ENCODE peak calls at places on chromosomes 3 and 15, in four cellular contexts. F is neuronal stem cell, V is mesenchymal stem cell, I is IMR-90. L is an unnamed sample.

GRCh38 chr3:31369637-31370036 is 163.1 kb upstream of the STT3B start:
- DNase-seq in F (no peak), V (peak), I (peak), L (no peak)

GRCh38 chr15:90664650-90665287 is 52.4 kb upstream of the BLM start:
- DNase-seq in F (no peak), V (no peak), I (peak), L (no peak)

GRCh38 chr15:73593278-73594074 is 39.7 kb downstream of the NPTN start:
- DNase-seq in F (no peak), V (peak), I (peak), L (no peak)

GRCh38 chr3:128438488-128439072 is 28.1 kb downstream of the DNAJB8 start:
- DNase-seq in F (no peak), V (no peak), I (no peak), L (no peak)

GRCh38 chr15:31365655-31366127 is 39.1 kb downstream of the KLF13 start:
- DNase-seq in F (peak), V (peak), I (peak), L (peak)

GRCh38 chr3:122572940-122573412 is 4.5 kb upstream of the PARP15 start:
- DNase-seq in F (no peak), V (peak), I (peak), L (peak)

GRCh38 chr3:171162986-171163723 is 136.6 kb upstream of the SLC2A2 start:
- DNase-seq in F (no peak), V (no peak), I (no peak), L (peak)

GRCh38 chr3:101936419-101937331 is 87.4 kb downstream of the NFKBIZ start:
- DNase-seq in F (no peak), V (peak), I (peak), L (no peak)

GRCh38 chr15:56772868-56773639 is 39.7 kb upstream of the ZNF280D start:
- DNase-seq in F (no peak), V (peak), I (peak), L (peak)

GRCh38 chr3:69774029-69774428 is 34.8 kb downstream of the MITF start:
- DNase-seq in F (no peak), V (no peak), I (no peak), L (no peak)

GRCh38 chr3:136559896-136560295 is 192.3 kb downstream of the STAG1 start:
- DNase-seq in F (no peak), V (no peak), I (no peak), L (peak)

GRCh38 chr3:156676467-156677119 is 2.2 kb downstream of the TIPARP start:
- DNase-seq in F (no peak), V (peak), I (peak), L (no peak)

GRCh38 chr15:74962219-74962618 is 5.6 kb upstream of the RPP25 start:
- DNase-seq in F (no peak), V (no peak), I (no peak), L (no peak)

GRCh38 chr3:195597848-195598247 is 14.1 kb upstream of the APOD start:
- DNase-seq in F (no peak), V (no peak), I (no peak), L (no peak)

GRCh38 chr15:25238126-25238525 is 200.7 kb downstream of the UBE3A start:
- DNase-seq in F (no peak), V (no peak), I (no peak), L (no peak)

GRCh38 chr3:188188911-188189310 is 35.0 kb downstream of the LPP start:
- DNase-seq in F (no peak), V (no peak), I (no peak), L (no peak)

GRCh38 chr15:69760890-69761568 is 308.4 kb downstream of the RPLP1 start:
- DNase-seq in F (no peak), V (peak), I (peak), L (no peak)

GRCh38 chr3:114706591-114707224 is 412.9 kb downstream of the TIGIT start:
- DNase-seq in F (no peak), V (peak), I (peak), L (peak)

GRCh38 chr15:69206079-69206478 is 45.6 kb downstream of the GLCE start:
- DNase-seq in F (no peak), V (no peak), I (no peak), L (no peak)

GRCh38 chr3:105598047-105598796 is 231.5 kb downstream of the ALCAM start:
- DNase-seq in F (no peak), V (peak), I (peak), L (peak)

GRCh38 chr15:57545995-57546394 is 45.7 kb upstream of the MYZAP start:
- DNase-seq in F (no peak), V (no peak), I (no peak), L (peak)

GRCh38 chr3:30777426-30777825 is 117.0 kb downstream of the GADL1 start:
- DNase-seq in F (no peak), V (no peak), I (no peak), L (no peak)

GRCh38 chr15:51499379-51499976 is 123.1 kb downstream of the DMXL2 start:
- DNase-seq in F (no peak), V (peak), I (peak), L (peak)

GRCh38 chr3:41640076-41640475 is 321.8 kb downstream of the ULK4 start:
- DNase-seq in F (no peak), V (no peak), I (peak), L (no peak)

GRCh38 chr3:118587037-118587741 is 447.5 kb downstream of the IGSF11 start:
- DNase-seq in F (no peak), V (no peak), I (no peak), L (no peak)

GRCh38 chr3:194577985-194578905 is 55.0 kb downstream of the TMEM44 start:
- DNase-seq in F (no peak), V (peak), I (peak), L (peak)

GRCh38 chr3:53252105-53252946 is 3.5 kb downstream of the TKT start:
- DNase-seq in F (no peak), V (peak), I (no peak), L (peak)

GRCh38 chr3:79421273-79421672 is 346.5 kb downstream of the ROBO1 start:
- DNase-seq in F (no peak), V (peak), I (no peak), L (no peak)

GRCh38 chr15:76333309-76333708 is 3.3 kb upstream of the ISL2 start:
- DNase-seq in F (no peak), V (no peak), I (no peak), L (no peak)

GRCh38 chr3:43691120-43692002 is 623 bp downstream of the ABHD5 start:
- DNase-seq in F (peak), V (peak), I (peak), L (peak)

GRCh38 chr3:10397879-10398278 is 77.0 kb upstream of the SEC13 start:
- DNase-seq in F (no peak), V (no peak), I (no peak), L (no peak)

GRCh38 chr15:29612701-29613100 is 209.6 kb downstream of the TJP1 start:
- DNase-seq in F (no peak), V (peak), I (peak), L (peak)

DNA sequence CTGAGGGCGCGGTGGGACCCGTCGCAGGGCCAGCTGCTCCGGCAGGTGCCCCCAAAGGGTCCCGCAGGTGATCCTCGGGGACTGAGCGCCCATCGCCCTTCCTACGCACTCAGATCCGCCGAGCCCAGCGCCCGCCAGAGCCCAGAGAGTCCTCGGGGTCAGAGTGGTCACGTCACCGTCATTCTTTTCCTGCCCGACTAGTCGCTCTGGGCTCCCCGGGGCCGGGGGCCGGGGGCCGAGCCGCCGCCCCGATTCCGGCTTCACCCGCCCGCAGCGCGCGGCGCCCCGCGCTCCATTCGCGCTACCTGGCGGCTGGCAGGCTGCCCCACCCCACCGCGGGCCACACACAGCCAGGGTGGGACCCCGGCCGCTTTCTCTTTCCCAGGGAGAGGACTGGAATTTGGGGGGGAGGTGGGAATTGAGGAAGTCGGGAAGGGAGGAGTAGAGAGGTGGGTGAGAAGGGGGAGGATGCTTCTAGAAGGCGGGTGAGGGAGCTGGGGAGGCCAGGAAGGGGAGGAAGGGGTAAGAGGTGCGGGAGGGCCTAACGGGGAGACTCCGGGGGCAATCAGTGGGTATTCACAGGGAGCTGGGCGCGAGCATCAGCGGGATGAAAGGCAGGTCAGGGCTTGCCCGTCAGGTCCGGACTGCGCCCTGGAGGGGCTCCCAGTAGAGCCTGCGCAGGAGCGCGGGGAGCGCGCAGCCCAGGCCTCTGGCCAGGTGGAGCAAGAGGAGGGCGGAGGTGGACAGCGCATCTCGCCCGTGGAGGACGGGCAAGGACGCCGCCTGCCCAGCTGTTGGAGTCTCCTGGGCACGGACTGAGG is 36.0 kb upstream of the EPHB3 start:
- DNase-seq in F (peak), V (peak), I (no peak), L (peak)
- H3K4ac ChIP-seq in F (no peak), V (no peak), I (no peak), L (peak)

DNA sequence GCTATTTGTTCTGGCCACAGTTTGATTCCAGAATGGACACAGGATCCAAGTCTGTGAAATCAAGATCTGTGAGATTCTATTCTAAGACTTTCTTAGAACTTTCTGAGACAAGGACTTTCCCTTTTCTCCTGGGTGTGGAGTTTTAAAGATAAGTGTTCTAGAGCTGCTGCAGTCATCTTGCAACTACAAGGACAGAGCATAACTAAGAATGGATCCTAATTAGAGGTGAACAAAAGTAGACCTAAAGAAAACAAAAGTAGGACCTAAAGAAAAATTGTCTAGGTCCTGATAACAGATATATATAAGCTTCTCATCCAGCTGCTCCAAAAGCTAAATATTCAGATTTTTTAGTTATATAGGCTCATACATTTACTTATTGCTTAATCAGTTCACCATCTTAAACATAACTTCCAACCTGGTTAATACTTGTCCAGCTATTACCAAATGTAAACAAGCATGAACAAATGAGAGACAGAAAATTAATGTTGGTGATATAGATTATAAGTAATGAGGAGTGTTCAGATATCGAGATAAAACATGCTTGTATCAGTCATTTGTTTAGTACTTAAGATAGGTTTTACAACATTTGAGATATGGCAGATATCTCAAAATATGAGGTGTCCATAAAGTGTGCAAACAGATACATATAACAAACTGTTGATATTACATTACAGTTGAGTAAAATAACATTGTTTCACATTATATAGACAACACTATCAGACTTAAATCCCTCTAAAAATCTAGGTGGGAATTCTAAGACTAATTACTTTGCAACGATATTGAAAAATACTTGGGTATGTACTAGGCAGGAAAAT is 75.1 kb downstream of the CD200 start:
- DNase-seq in F (no peak), V (no peak), I (no peak), L (no peak)
- H3K4ac ChIP-seq in F (no peak), V (no peak), I (no peak), L (no peak)

GRCh38 chr3:68631810-68632545 is 300.4 kb downstream of the TAFA4 start:
- DNase-seq in F (peak), V (no peak), I (no peak), L (peak)
- H3K4ac ChIP-seq in F (no peak), V (no peak), I (no peak), L (no peak)

GRCh38 chr15:66802087-66803001 is 100.3 kb downstream of the SMAD6 start:
- DNase-seq in F (no peak), V (peak), I (peak), L (no peak)
- H3K4ac ChIP-seq in F (no peak), V (peak), I (peak), L (no peak)

GRCh38 chr3:46162975-46163550 is 45.0 kb downstream of the CCR1 start:
- DNase-seq in F (no peak), V (peak), I (no peak), L (peak)
- H3K4ac ChIP-seq in F (no peak), V (peak), I (no peak), L (peak)

GRCh38 chr3:4977001-4977888 is 2.0 kb upstream of the BHLHE40 start:
- DNase-seq in F (no peak), V (peak), I (peak), L (peak)
- H3K4ac ChIP-seq in F (no peak), V (peak), I (peak), L (peak)

GRCh38 chr3:46976326-46977190 is at the start of gene CCDC12:
- DNase-seq in F (peak), V (peak), I (peak), L (peak)
- H3K4ac ChIP-seq in F (no peak), V (peak), I (peak), L (peak)

DNA sequence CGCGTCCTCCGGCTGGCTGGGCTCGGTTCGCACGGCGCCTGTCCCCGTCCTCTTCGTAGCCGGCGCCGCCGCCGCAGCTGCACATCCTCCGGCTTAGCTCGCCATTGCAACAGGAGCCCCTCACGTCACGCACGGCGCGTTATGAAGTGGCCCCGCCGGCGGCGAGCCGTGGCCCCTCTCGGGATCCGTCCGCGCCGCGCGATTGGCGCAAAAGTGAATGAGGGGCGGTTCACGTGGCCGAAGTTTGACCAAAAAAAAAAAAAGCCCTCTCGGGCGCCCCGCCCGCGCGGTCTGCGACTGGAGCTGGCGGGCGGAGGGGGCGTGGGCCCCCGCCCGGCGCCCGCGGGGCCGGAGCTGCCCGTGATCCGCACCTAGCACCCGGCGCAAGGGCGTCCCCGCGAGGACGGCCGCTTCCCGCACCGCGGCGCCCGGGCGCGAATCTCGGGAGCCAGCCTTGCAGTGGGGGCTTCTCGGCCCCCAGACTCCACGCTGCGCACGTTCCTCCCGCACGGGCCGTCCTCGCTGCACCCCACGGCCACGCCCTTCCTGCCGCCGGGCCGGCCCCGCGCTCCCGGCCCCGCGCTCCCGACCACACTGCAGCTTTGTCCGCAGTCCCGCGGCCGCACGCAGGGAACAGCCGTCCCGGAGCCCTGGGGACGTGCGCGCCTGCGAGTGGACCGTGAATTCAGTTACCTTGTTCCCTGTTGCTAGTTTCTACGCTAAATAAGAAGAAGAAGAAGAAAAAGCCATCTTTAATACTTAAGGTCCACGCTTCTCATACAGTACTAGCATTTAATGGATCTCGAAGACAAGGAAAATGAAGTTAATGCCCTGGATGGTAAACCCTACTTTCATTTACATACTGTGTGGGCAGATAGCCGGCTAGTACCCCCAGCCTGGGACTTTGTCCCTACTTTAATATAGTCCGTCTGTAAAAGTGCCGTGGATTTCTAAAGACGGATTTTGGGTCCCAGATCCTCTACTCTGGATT is at the start of gene CHSY1:
- DNase-seq in F (peak), V (peak), I (peak), L (peak)
- H3K4ac ChIP-seq in F (no peak), V (peak), I (peak), L (peak)

GRCh38 chr3:15326037-15326436 is 6.3 kb downstream of the SH3BP5 start:
- DNase-seq in F (no peak), V (no peak), I (no peak), L (no peak)
- H3K4ac ChIP-seq in F (no peak), V (no peak), I (no peak), L (no peak)

DNA sequence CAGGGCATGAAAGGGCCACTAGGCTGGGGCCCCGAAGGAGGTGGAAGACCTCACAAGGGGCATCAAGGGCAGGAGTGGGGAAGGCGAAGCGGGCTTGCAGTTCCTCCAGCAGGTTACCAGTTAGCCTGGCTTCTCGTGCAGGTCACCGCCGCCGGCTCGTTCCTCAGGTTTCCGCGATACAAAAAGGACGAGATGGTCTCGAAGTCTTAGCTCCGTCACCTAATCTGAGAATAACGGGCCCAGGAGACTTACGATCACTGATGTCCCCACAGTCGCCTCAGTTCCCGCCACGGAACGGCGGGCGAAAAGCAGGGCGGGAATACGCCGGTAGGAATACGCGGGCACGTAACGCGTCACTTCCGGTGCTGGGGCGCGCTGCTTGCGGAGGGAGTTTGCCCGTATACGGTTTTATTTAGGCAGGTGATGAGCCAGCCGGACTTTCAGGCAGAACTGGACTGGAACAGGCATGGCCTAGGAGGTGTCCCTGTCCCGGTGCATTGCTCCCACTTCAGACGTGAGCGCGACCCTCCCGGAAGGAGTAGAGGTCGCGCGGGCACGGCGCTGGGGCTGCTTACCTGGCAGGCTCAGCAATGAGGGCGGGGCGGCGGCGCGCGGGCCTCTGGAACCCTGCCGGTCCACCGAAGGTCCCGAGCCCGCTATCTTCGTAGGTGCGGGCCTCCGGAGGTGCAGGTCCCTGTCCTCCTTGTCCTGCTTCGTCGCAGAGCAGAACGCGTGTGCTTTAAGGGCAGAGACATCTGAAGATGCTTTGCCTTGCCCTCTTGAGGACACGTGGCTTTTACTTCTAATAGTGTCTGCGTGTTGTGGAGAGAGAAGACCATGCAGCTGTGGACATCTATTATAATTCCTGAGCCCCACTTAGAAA is at the start of gene RFC4:
- DNase-seq in F (peak), V (peak), I (peak), L (peak)
- H3K4ac ChIP-seq in F (peak), V (peak), I (peak), L (peak)